ENCODE peak calls at places on chromosomes 1 and 21, in five cellular contexts. Q, G, F, C and O are unnamed samples.

GRCh38 chr1:59401581-59401980 is 104.7 kb downstream of the FGGY start:
- DNase-seq in G (no peak), F (peak), C (no peak), Q (no peak), O (no peak)

GRCh38 chr1:40232444-40232843 is 15.3 kb upstream of the TMCO2 start:
- DNase-seq in C (no peak), F (no peak), Q (no peak), G (no peak), O (no peak)

GRCh38 chr1:185297986-185298385 is 19.1 kb downstream of the IVNS1ABP start:
- DNase-seq in Q (no peak), G (no peak), F (peak), C (no peak), O (no peak)

GRCh38 chr21:36104306-36105300 is 30.3 kb upstream of the CBR3 start:
- DNase-seq in Q (peak), C (no peak), F (peak), G (no peak), O (no peak)

GRCh38 chr1:214990619-214991018 is 91.9 kb upstream of the KCNK2 start:
- DNase-seq in G (no peak), F (peak), Q (peak), C (no peak), O (no peak)

GRCh38 chr1:51237714-51238403 is 1.8 kb downstream of the RNF11 start:
- DNase-seq in C (no peak), F (peak), G (no peak), Q (peak), O (no peak)

GRCh38 chr1:218339267-218339831 is 5.8 kb upstream of the TGFB2 start:
- DNase-seq in C (no peak), G (peak), F (peak), Q (peak), O (no peak)

GRCh38 chr1:226526801-226527595 is 21.6 kb upstream of the STUM start:
- DNase-seq in Q (no peak), F (peak), C (no peak), G (peak), O (no peak)

GRCh38 chr1:85258536-85259117 is 835 bp downstream of the C1orf52 start:
- DNase-seq in C (no peak), G (no peak), F (peak), Q (peak), O (no peak)

GRCh38 chr1:233015965-233016364 is 65.6 kb downstream of the NTPCR start:
- DNase-seq in Q (no peak), F (no peak), C (no peak), G (no peak), O (no peak)

GRCh38 chr1:13965770-13966398 is 265.9 kb downstream of the PRDM2 start:
- DNase-seq in G (peak), C (no peak), F (peak), Q (peak), O (no peak)

GRCh38 chr1:11796036-11796828 is 9.5 kb downstream of the MTHFR start:
- DNase-seq in C (no peak), G (peak), F (peak), Q (no peak), O (no peak)

GRCh38 chr21:29318354-29318753 is 19.6 kb downstream of the BACH1 start:
- DNase-seq in F (peak), C (no peak), Q (no peak), G (no peak), O (no peak)

GRCh38 chr1:115666702-115667101 is 24.9 kb downstream of the VANGL1 start:
- DNase-seq in C (no peak), G (no peak), F (no peak), Q (no peak), O (no peak)

GRCh38 chr1:115679141-115679611 is 37.4 kb downstream of the VANGL1 start:
- DNase-seq in F (peak), Q (peak), C (no peak), G (no peak), O (no peak)

GRCh38 chr21:14758849-14759248 is 212.7 kb upstream of the SAMSN1 start:
- DNase-seq in C (no peak), Q (no peak), F (no peak), G (no peak), O (no peak)

GRCh38 chr1:187038789-187039188 is 210.0 kb downstream of the PLA2G4A start:
- DNase-seq in C (no peak), G (no peak), Q (peak), F (peak), O (no peak)

GRCh38 chr1:234915923-234916675 is 212.5 kb downstream of the TOMM20 start:
- DNase-seq in Q (no peak), F (peak), C (no peak), G (no peak), O (no peak)

GRCh38 chr21:14120091-14120734 is 90.5 kb downstream of the LIPI start:
- DNase-seq in Q (no peak), F (peak), G (peak), C (no peak), O (no peak)

GRCh38 chr1:207495816-207496792 is at the start of gene CR1:
- DNase-seq in G (peak), C (no peak), F (no peak), Q (no peak), O (no peak)

GRCh38 chr1:177794316-177794991 is 175.4 kb downstream of the SEC16B start:
- DNase-seq in C (no peak), F (no peak), G (no peak), Q (no peak), O (no peak)

GRCh38 chr1:223520200-223520599 is 127.0 kb downstream of the CCDC185 start:
- DNase-seq in C (no peak), G (no peak), Q (no peak), F (no peak), O (no peak)

GRCh38 chr1:234886081-234886874 is 242.4 kb downstream of the TOMM20 start:
- DNase-seq in F (peak), G (no peak), Q (no peak), C (no peak), O (no peak)

GRCh38 chr1:4797429-4797828 is 143.0 kb downstream of the AJAP1 start:
- DNase-seq in Q (no peak), C (no peak), F (no peak), G (no peak), O (no peak)

GRCh38 chr1:161119379-161120061 is 1.6 kb downstream of the NIT1 start:
- DNase-seq in Q (peak), F (peak), C (no peak), G (peak), O (no peak)

GRCh38 chr1:185045793-185046441 is 559 bp downstream of the RNF2 start:
- DNase-seq in C (no peak), G (peak), Q (peak), F (peak), O (peak)

GRCh38 chr1:239795289-239795688 is 296.4 kb upstream of the FMN2 start:
- DNase-seq in Q (no peak), G (no peak), C (no peak), F (no peak), O (no peak)

GRCh38 chr1:110513511-110513910 is 5.5 kb downstream of the KCNA10 start:
- DNase-seq in C (no peak), G (no peak), Q (no peak), F (no peak), O (no peak)

GRCh38 chr1:216849141-216849540 is 125.9 kb upstream of the ESRRG start:
- DNase-seq in F (no peak), C (no peak), G (no peak), Q (no peak), O (peak)

GRCh38 chr21:35222541-35222941 is 173.4 kb upstream of the RUNX1 start:
- DNase-seq in Q (no peak), C (no peak), G (no peak), F (no peak), O (no peak)

GRCh38 chr1:32893198-32894018 is 7.1 kb downstream of the HPCA start:
- DNase-seq in C (no peak), Q (peak), F (no peak), G (peak), O (peak)

GRCh38 chr1:87869563-87869962 is 540.9 kb downstream of the LMO4 start:
- DNase-seq in C (no peak), G (no peak), F (peak), Q (peak), O (no peak)

GRCh38 chr1:75725861-75726361 is 1.4 kb downstream of the ACADM start:
- DNase-seq in C (no peak), Q (no peak), G (no peak), F (peak), O (no peak)

GRCh38 chr1:191388283-191388682 is 770.0 kb upstream of the RGS18 start:
- DNase-seq in F (no peak), Q (no peak), C (no peak), G (no peak), O (no peak)

DNA sequence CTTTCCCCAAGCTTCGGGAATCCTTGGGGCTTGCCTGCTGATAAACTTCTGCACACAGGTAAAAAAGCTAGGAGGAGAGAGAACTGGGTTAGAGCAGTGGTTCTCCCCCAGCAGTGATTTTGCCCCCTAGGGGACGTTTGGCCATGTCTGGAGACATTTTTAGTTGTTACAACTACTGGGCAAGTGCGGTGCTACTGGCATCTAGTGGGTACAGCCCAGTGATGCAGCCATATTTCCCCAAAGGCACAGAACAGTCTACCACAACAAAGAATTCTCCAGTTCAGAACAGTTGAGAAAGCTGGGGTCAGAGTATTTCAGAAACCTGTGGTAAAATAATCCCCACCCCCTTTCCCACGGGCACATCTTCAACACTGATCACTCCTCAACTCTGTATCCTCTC is 41.3 kb downstream of the LRRC71 start:
- DNase-seq in F (peak), Q (no peak), G (no peak), C (no peak), O (no peak)
- TF ChIP-seq CTCF in F (peak), Q (peak), G (peak), C (no peak), O (peak)

GRCh38 chr1:181659348-181659957 is 176.1 kb downstream of the CACNA1E start:
- DNase-seq in F (no peak), Q (no peak), C (no peak), G (no peak), O (no peak)

GRCh38 chr1:181662606-181663005 is 179.3 kb downstream of the CACNA1E start:
- DNase-seq in Q (no peak), F (no peak), G (no peak), C (no peak), O (no peak)

GRCh38 chr1:181661569-181661968 is 178.3 kb downstream of the CACNA1E start:
- DNase-seq in Q (no peak), G (no peak), C (no peak), F (no peak), O (no peak)

GRCh38 chr1:181664543-181664942 is 181.2 kb downstream of the CACNA1E start:
- DNase-seq in F (no peak), Q (no peak), C (no peak), G (no peak), O (no peak)

DNA sequence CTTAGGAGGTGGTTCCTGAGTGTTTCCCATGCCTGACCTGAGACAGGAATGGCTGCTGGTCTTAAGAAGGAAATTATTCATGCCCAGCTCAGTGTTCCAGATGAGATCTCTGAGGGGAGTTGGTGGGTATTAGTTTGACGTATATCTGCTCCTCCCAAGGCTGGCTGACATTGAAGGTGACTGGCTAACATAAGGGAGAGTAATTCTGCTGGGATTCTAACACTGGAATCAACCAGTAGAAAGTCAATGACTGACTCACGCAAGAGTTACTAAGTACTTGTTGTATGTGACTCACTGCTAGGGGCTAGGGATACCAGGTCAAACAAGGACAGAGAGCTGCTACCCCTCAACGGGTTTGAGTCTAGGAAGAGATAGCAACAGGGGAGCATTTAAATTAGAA is 177.3 kb downstream of the CACNA1E start:
- DNase-seq in G (no peak), F (no peak), Q (no peak), C (no peak), O (no peak)
- TF ChIP-seq CTCF in G (no peak), F (no peak), Q (no peak), C (no peak), O (no peak)

GRCh38 chr21:21232320-21232719 is 234.1 kb downstream of the NCAM2 start:
- DNase-seq in Q (peak), C (no peak), G (no peak), F (peak), O (no peak)
- TF ChIP-seq CTCF in Q (peak), C (no peak), G (peak), F (peak), O (peak)

DNA sequence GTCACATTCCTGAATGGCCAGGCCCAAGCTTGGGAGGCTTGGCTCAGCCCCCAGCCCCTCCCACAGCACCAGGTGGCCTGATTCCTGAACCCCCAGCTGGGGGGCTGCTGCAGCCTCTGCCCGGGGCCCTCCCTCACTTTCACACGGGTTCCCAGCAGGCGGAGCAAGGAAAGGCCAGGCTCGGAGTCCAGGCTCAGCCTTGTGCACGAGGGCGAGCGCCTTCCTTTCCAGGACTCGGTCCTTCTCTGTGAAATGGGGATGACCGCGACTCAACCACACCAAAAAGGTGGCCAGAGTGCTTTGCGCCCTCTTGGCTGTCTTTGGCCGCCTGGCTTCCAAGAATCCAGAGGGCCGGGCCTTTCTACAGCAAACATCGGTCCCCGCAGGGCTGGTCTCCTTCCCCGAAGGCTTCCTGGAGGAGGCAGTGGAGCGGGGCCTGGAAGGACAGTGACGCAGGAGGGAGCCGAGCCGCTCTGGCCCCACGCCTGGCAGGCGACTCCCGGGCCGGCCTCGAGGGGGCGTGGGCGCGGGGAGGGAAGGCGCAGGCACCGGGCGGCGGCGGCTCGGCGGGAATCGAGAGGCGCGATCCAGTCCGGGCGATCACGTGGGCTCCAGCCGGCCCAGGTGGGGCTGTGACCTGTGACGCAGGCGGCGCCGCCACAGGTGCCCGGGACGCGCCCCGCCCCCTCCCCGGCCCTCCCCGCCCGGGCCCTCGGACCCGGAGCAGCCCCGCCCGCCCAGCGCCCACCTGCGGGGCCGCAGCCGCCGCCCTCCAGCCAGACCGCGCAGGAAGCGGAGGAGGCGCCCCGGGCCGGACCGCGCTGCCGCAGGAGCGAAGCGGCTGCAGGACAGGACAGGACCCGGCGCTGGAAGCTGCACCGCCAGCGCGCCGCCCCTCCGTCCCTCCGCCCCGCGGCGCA is at the start of gene ARHGEF16:
- DNase-seq in G (peak), C (no peak), F (peak), Q (no peak), O (no peak)
- TF ChIP-seq CTCF in G (peak), C (no peak), F (peak), Q (peak), O (no peak)